ENCODE peak calls at places on chromosome 19, in seven cellular contexts. B is colonic mucosa, N is astrocyte, Y is Caco-2, C is osteoblast, Z is cardiac fibroblast, R is body of pancreas. A is an unnamed sample.

GRCh38 chr19:43572172-43572588 is 3.1 kb downstream of the XRCC1 start:
- DNase-seq in B (no peak), R (no peak), N (no peak), C (peak), Z (no peak), Y (no peak), A (no peak)

GRCh38 chr19:45153339-45154063 is 7.3 kb downstream of the NKPD1 start:
- DNase-seq in Z (peak), R (peak), Y (peak), N (peak), C (peak), B (peak), A (peak)

GRCh38 chr19:9309974-9310446 is 372 bp upstream of the ZNF699 start:
- DNase-seq in C (peak), R (peak), Y (peak), Z (peak), N (no peak), B (peak), A (no peak)

GRCh38 chr19:56994251-56995017 is 125.4 kb upstream of the USP29 start:
- DNase-seq in C (no peak), R (no peak), Z (no peak), B (no peak), N (no peak), Y (no peak), A (no peak)

GRCh38 chr19:13430790-13431582 is 75.3 kb downstream of the CACNA1A start:
- DNase-seq in Y (peak), C (peak), N (peak), Z (peak), R (peak), B (peak), A (peak)

GRCh38 chr19:5600797-5601196 is 21.8 kb downstream of the SAFB2 start:
- DNase-seq in R (no peak), N (no peak), B (no peak), C (no peak), Z (no peak), Y (no peak), A (no peak)

GRCh38 chr19:38375098-38375493 is 725 bp downstream of the PSMD8 start:
- DNase-seq in B (no peak), Y (no peak), C (peak), R (no peak), Z (no peak), N (no peak), A (no peak)

GRCh38 chr19:55479045-55479444 is 2.6 kb downstream of the ZNF628 start:
- DNase-seq in R (no peak), Z (no peak), C (no peak), B (no peak), Y (no peak), N (no peak), A (no peak)

GRCh38 chr19:44725251-44725650 is 23.3 kb upstream of the BCL3 start:
- DNase-seq in N (no peak), Z (no peak), R (peak), C (peak), B (peak), Y (peak), A (no peak)

GRCh38 chr19:10812902-10813404 is 23.1 kb downstream of the TMED1 start:
- DNase-seq in N (peak), C (peak), Z (peak), R (no peak), B (no peak), Y (no peak), A (peak)

GRCh38 chr19:5799247-5800241 is 5.3 kb upstream of the NRTN start:
- DNase-seq in B (peak), N (no peak), Y (no peak), Z (no peak), C (no peak), R (peak), A (no peak)

GRCh38 chr19:15331419-15332310 is 674 bp downstream of the BRD4 start:
- DNase-seq in R (peak), B (peak), Z (peak), C (peak), Y (peak), N (no peak), A (peak)

GRCh38 chr19:16571689-16572331 is 405 bp downstream of the SLC35E1 start:
- DNase-seq in Z (peak), B (no peak), R (no peak), N (no peak), C (peak), Y (no peak), A (peak)

GRCh38 chr19:16257509-16258002 is 59.8 kb downstream of the AP1M1 start:
- DNase-seq in R (no peak), B (no peak), C (no peak), N (no peak), Y (no peak), Z (no peak), A (no peak)

GRCh38 chr19:12574036-12574435 is 22.8 kb upstream of the ZNF564 start:
- DNase-seq in Z (no peak), Y (no peak), N (no peak), C (no peak), R (no peak), B (peak), A (no peak)

GRCh38 chr19:45171211-45171623 is 6.8 kb downstream of the TRAPPC6A start:
- DNase-seq in C (peak), Y (no peak), R (no peak), N (no peak), Z (peak), B (no peak), A (peak)

GRCh38 chr19:49676136-49676689 is 858 bp upstream of the PRMT1 start:
- DNase-seq in B (peak), Z (peak), N (peak), C (peak), R (peak), Y (no peak), A (peak)

GRCh38 chr19:58261600-58261967 is 17.2 kb upstream of the ZNF8 start:
- DNase-seq in Z (no peak), R (no peak), N (no peak), Y (no peak), B (no peak), C (no peak), A (no peak)

GRCh38 chr19:56294557-56294956 is 20.1 kb downstream of the ZSCAN5A start:
- DNase-seq in C (peak), B (no peak), N (peak), Y (no peak), Z (no peak), R (no peak), A (no peak)

GRCh38 chr19:51751655-51752054 is at the start of gene FPR1:
- DNase-seq in N (peak), C (peak), Z (peak), B (no peak), Y (no peak), R (no peak), A (peak)

GRCh38 chr19:42229855-42230331 is 9.8 kb downstream of the ZNF526 start:
- DNase-seq in R (no peak), B (no peak), C (peak), Y (no peak), N (no peak), Z (no peak), A (peak)

GRCh38 chr19:11204943-11205349 is 7.6 kb upstream of the KANK2 start:
- DNase-seq in Z (peak), Y (no peak), R (peak), B (no peak), C (peak), N (no peak), A (no peak)

GRCh38 chr19:35740108-35740422 is 2.2 kb downstream of the IGFLR1 start:
- DNase-seq in Y (no peak), C (no peak), R (no peak), N (no peak), Z (no peak), B (no peak), A (no peak)

GRCh38 chr19:33254245-33254824 is 28.7 kb upstream of the SLC7A10 start:
- DNase-seq in Y (no peak), R (no peak), Z (no peak), C (no peak), N (no peak), B (no peak), A (no peak)

GRCh38 chr19:41620171-41620570 is 6.7 kb downstream of the CEACAM4 start:
- DNase-seq in R (no peak), B (no peak), Z (no peak), Y (no peak), C (no peak), N (no peak), A (no peak)

GRCh38 chr19:5672708-5673459 is 7.4 kb downstream of the MICOS13 start:
- DNase-seq in B (no peak), C (peak), Y (no peak), Z (no peak), N (no peak), R (no peak), A (no peak)

GRCh38 chr19:51478381-51479285 is at the start of gene CEACAM18:
- DNase-seq in R (no peak), N (no peak), B (no peak), Z (no peak), C (no peak), Y (peak), A (no peak)

GRCh38 chr19:49064768-49065611 is at the start of gene NTF4:
- DNase-seq in Z (peak), C (peak), N (no peak), B (peak), R (peak), Y (peak), A (peak)

GRCh38 chr19:11405846-11406643 is 13.1 kb downstream of the RGL3 start:
- DNase-seq in B (no peak), Y (no peak), Z (no peak), R (no peak), C (peak), N (no peak), A (no peak)

GRCh38 chr19:31354316-31354715 is 5.1 kb upstream of the TSHZ3 start:
- DNase-seq in N (no peak), Y (no peak), R (no peak), B (no peak), C (no peak), Z (no peak), A (no peak)

GRCh38 chr19:54158812-54159351 is 639 bp downstream of the LENG1 start:
- DNase-seq in C (no peak), Y (no peak), Z (peak), N (no peak), B (no peak), R (no peak), A (no peak)
- H3K4me3 ChIP-seq in C (peak), Y (peak), Z (peak), N (peak), B (peak), R (peak), A (peak)

GRCh38 chr19:46975011-46975917 is 44.4 kb upstream of the NPAS1 start:
- DNase-seq in N (peak), C (no peak), Y (no peak), Z (peak), R (no peak), B (no peak), A (peak)
- TF ChIP-seq CTCF in N (no peak), C (no peak), Y (no peak), Z (no peak), R (no peak), B (no peak), A (no peak)

GRCh38 chr19:1481224-1481892 is 2.3 kb upstream of the C19orf25 start:
- DNase-seq in B (no peak), R (peak), C (peak), N (no peak), Z (no peak), Y (no peak), A (no peak)

GRCh38 chr19:1481893-1482360 is 2.9 kb upstream of the C19orf25 start:
- DNase-seq in Z (no peak), B (no peak), Y (no peak), N (no peak), C (no peak), R (peak), A (no peak)

GRCh38 chr19:1483067-1483978 is 4.3 kb upstream of the C19orf25 start:
- DNase-seq in C (peak), R (no peak), N (no peak), B (no peak), Z (no peak), Y (no peak), A (no peak)

GRCh38 chr19:1483979-1484428 is 5.0 kb upstream of the C19orf25 start:
- DNase-seq in C (no peak), N (no peak), R (no peak), Y (no peak), Z (no peak), B (no peak), A (no peak)

GRCh38 chr19:1482361-1483066 is 3.5 kb upstream of the C19orf25 start:
- DNase-seq in B (no peak), Z (no peak), Y (no peak), N (no peak), R (no peak), C (peak), A (no peak)
- H3K4me3 ChIP-seq in B (no peak), Z (no peak), Y (no peak), N (no peak), R (no peak), C (no peak), A (no peak)

GRCh38 chr19:7921302-7921954 is 1.3 kb downstream of the SNAPC2 start:
- DNase-seq in N (no peak), Y (no peak), B (no peak), Z (no peak), C (peak), R (no peak), A (no peak)

GRCh38 chr19:7918615-7919421 is 1.3 kb upstream of the SNAPC2 start:
- DNase-seq in B (no peak), N (no peak), R (no peak), Y (no peak), Z (no peak), C (peak), A (no peak)

GRCh38 chr19:7921955-7922840 is 2.1 kb downstream of the SNAPC2 start:
- DNase-seq in Z (no peak), N (no peak), B (no peak), C (peak), R (no peak), Y (no peak), A (no peak)

GRCh38 chr19:7920520-7921301 is 573 bp downstream of the SNAPC2 start:
- DNase-seq in R (peak), Y (peak), B (peak), N (peak), Z (peak), C (peak), A (peak)

DNA sequence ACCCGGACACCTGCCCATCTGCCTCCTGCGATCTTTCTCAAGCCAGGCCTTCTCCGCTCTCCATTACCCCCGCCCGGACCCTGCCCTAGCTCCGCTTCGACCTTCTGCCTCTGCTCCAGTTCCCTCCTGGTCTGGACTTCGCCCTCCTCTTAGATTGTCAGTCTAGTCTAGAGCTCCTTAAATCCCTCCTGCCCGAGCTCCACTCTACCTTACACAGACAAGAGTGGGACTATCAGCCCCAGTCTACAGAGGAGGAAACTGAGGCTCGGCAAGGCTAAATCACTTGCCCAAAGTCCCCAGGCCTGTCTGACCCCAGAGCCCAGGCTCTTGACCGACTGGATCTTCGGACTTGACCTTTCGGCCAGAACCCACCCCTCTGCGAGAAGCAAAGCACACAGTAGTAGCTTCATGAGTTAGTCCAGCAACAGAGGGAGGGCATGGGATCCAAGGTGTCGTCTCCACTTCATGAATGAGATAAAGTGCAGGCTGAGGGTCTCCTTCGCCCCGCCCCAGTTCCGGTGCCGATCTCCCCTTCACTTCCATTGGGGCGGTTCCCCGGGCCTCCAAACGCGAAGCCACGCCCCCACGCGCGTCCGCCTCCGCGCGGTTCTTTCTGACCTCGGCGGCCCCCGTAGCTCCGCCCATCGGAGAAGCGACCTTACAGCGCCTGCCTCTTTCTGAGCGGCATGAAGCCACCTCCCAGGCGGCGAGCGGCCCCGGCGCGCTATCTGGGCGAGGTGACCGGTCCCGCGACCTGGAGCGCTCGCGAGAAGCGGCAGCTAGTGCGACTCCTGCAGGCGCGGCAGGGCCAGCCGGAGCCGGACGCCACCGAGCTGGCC is at the start of gene SNAPC2:
- DNase-seq in R (peak), N (peak), B (peak), C (peak), Y (peak), Z (peak), A (peak)
- TF ChIP-seq CTCF in R (no peak), N (no peak), B (no peak), C (no peak), Y (no peak), Z (no peak), A (no peak)

GRCh38 chr19:534088-534487 is 2.5 kb downstream of the CDC34 start:
- DNase-seq in Y (no peak), Z (no peak), C (no peak), R (no peak), B (no peak), N (no peak), A (no peak)
- H3K4me3 ChIP-seq in Y (no peak), Z (peak), C (peak), R (no peak), B (no peak), N (peak), A (peak)

GRCh38 chr19:29121684-29122083 is 91.3 kb downstream of the UQCRFS1 start:
- DNase-seq in R (no peak), Z (no peak), B (no peak), Y (no peak), C (no peak), N (no peak), A (no peak)

GRCh38 chr19:29117926-29118325 is 95.0 kb downstream of the UQCRFS1 start:
- DNase-seq in Y (no peak), B (no peak), R (no peak), Z (peak), N (no peak), C (no peak), A (no peak)

GRCh38 chr19:29120471-29120870 is 92.5 kb downstream of the UQCRFS1 start:
- DNase-seq in C (no peak), R (no peak), N (no peak), Y (no peak), B (no peak), Z (no peak), A (no peak)

GRCh38 chr19:29118384-29118783 is 94.6 kb downstream of the UQCRFS1 start:
- DNase-seq in Z (no peak), C (no peak), R (no peak), N (no peak), B (no peak), Y (no peak), A (no peak)

DNA sequence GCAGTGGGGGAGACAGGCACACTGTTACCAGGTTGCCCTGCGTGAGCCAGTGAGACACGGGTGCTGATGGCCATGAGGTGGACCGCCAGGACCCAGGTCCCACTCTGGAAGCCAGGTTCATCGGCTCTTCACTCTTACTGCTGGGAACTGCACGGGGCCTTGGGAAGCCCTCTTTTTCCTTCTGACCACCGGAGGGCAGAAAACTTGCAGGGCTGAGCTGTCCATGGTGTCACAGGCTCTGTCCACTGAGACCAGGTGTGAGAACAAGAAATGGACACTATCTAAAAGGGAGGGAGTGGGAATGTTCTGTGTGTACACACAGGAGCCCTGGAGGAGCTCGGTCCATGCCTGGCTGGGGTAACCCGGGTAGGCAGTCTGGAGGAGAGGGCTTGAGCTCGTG is 93.4 kb downstream of the UQCRFS1 start:
- DNase-seq in N (no peak), Y (no peak), Z (peak), B (no peak), C (no peak), R (no peak), A (no peak)
- TF ChIP-seq CTCF in N (no peak), Y (no peak), Z (no peak), B (no peak), C (no peak), R (no peak), A (no peak)

GRCh38 chr19:1295169-1296012 is 9.7 kb downstream of the EFNA2 start:
- DNase-seq in R (no peak), Z (peak), B (no peak), C (peak), Y (peak), N (no peak), A (peak)
- H3K4me3 ChIP-seq in R (no peak), Z (no peak), B (no peak), C (no peak), Y (no peak), N (no peak), A (no peak)

GRCh38 chr19:17580470-17581000 is 25.1 kb downstream of the COLGALT1 start:
- DNase-seq in N (no peak), Y (no peak), Z (no peak), C (peak), B (no peak), R (no peak), A (no peak)
- TF ChIP-seq CTCF in N (no peak), Y (no peak), Z (no peak), C (no peak), B (no peak), R (no peak), A (no peak)

DNA sequence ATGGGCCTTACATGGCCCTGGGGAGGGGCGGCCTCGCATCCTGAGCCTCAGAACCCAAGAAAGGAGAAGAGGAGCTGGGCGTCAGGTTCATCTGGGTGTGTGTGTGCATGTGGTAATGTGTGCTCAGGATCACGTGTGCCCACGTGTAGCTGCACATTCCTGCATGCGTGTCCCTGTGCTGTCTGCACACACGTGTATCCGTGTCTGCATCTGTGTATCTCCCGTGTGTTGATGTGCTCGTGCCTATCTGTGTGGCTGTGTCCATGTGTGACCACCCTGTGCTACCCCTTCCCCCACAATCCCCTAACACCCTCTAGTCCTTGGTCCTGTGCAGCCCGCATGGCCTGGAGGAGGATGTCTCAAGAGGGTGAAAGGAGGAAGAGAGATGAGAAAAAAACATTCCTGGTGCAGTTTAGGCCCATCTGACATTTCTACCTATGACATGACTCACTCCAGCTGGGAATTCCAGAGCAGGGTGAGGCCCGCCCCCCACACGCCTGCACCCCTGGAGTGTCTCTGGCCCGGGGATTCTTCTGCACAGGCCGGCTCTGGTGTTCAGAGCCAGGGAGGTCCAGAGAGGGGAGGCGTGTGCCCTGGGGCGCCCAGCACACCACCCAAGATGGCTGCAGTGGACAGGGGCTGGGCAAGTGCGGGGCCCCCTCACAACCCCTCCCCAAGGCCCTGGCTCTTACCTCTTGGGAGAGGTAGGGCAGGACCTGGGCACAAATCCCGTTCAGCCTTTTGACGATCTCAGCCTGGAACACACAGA is 7.1 kb downstream of the TLE5 start:
- DNase-seq in C (peak), R (no peak), Z (no peak), Y (no peak), N (peak), B (no peak), A (peak)
- H3K4me3 ChIP-seq in C (no peak), R (no peak), Z (no peak), Y (no peak), N (no peak), B (no peak), A (no peak)